ENCODE peak calls at places on chromosome 15, in ten cellular contexts. One of them, this sample, is unnamed.

GRCh38 chr15:76932090-76932966 is 779 bp downstream of the RCN2 start:
- DNase-seq in upper lobe of right lung: no peak
- DNase-seq in psoas muscle: no peak
- DNase-seq in HL-60: peak
- DNase-seq in ascending aorta: no peak
- DNase-seq in uterus: peak
- DNase-seq in fibroblast of lung: peak
- DNase-seq in foreskin fibroblast: no peak
- DNase-seq in cardiac muscle cell: peak
- DNase-seq in hepatocyte: no peak
- DNase-seq in this sample: peak

GRCh38 chr15:70361891-70362290 is 264.2 kb upstream of the TLE3 start:
- DNase-seq in ascending aorta: peak
- DNase-seq in fibroblast of lung: no peak
- DNase-seq in foreskin fibroblast: no peak
- DNase-seq in uterus: no peak
- DNase-seq in hepatocyte: no peak
- DNase-seq in cardiac muscle cell: no peak
- DNase-seq in upper lobe of right lung: peak
- DNase-seq in HL-60: no peak
- DNase-seq in psoas muscle: no peak
- DNase-seq in this sample: no peak

GRCh38 chr15:59224474-59224873 is 17.8 kb downstream of the LDHAL6B start:
- DNase-seq in foreskin fibroblast: no peak
- DNase-seq in cardiac muscle cell: peak
- DNase-seq in ascending aorta: no peak
- DNase-seq in uterus: no peak
- DNase-seq in fibroblast of lung: no peak
- DNase-seq in hepatocyte: peak
- DNase-seq in psoas muscle: peak
- DNase-seq in HL-60: no peak
- DNase-seq in upper lobe of right lung: no peak
- DNase-seq in this sample: no peak

GRCh38 chr15:50261979-50262378 is 3.5 kb downstream of the HDC start:
- DNase-seq in uterus: no peak
- DNase-seq in ascending aorta: no peak
- DNase-seq in HL-60: no peak
- DNase-seq in upper lobe of right lung: no peak
- DNase-seq in hepatocyte: no peak
- DNase-seq in foreskin fibroblast: no peak
- DNase-seq in psoas muscle: no peak
- DNase-seq in cardiac muscle cell: no peak
- DNase-seq in fibroblast of lung: no peak
- DNase-seq in this sample: no peak

GRCh38 chr15:79378394-79379158 is 53.6 kb upstream of the MINAR1 start:
- DNase-seq in foreskin fibroblast: peak
- DNase-seq in psoas muscle: no peak
- DNase-seq in fibroblast of lung: peak
- DNase-seq in HL-60: no peak
- DNase-seq in uterus: no peak
- DNase-seq in upper lobe of right lung: no peak
- DNase-seq in cardiac muscle cell: no peak
- DNase-seq in hepatocyte: no peak
- DNase-seq in ascending aorta: no peak
- DNase-seq in this sample: no peak

GRCh38 chr15:98523912-98524255 is 124.5 kb upstream of the IGF1R start:
- DNase-seq in psoas muscle: no peak
- DNase-seq in hepatocyte: no peak
- DNase-seq in fibroblast of lung: no peak
- DNase-seq in cardiac muscle cell: no peak
- DNase-seq in HL-60: no peak
- DNase-seq in foreskin fibroblast: no peak
- DNase-seq in ascending aorta: no peak
- DNase-seq in uterus: no peak
- DNase-seq in upper lobe of right lung: no peak
- DNase-seq in this sample: no peak

GRCh38 chr15:92391640-92392039 is 2.0 kb upstream of the ST8SIA2 start:
- DNase-seq in psoas muscle: no peak
- DNase-seq in ascending aorta: no peak
- DNase-seq in upper lobe of right lung: no peak
- DNase-seq in uterus: no peak
- DNase-seq in hepatocyte: peak
- DNase-seq in HL-60: no peak
- DNase-seq in fibroblast of lung: peak
- DNase-seq in foreskin fibroblast: no peak
- DNase-seq in cardiac muscle cell: peak
- DNase-seq in this sample: peak

GRCh38 chr15:42001236-42001635 is 19.6 kb downstream of the PLA2G4E start:
- DNase-seq in upper lobe of right lung: no peak
- DNase-seq in ascending aorta: no peak
- DNase-seq in uterus: no peak
- DNase-seq in cardiac muscle cell: no peak
- DNase-seq in hepatocyte: no peak
- DNase-seq in psoas muscle: no peak
- DNase-seq in fibroblast of lung: no peak
- DNase-seq in HL-60: no peak
- DNase-seq in foreskin fibroblast: no peak
- DNase-seq in this sample: no peak

GRCh38 chr15:22903427-22903826 is 65.0 kb downstream of the NIPA2 start:
- DNase-seq in fibroblast of lung: no peak
- DNase-seq in psoas muscle: no peak
- DNase-seq in uterus: no peak
- DNase-seq in hepatocyte: no peak
- DNase-seq in cardiac muscle cell: no peak
- DNase-seq in HL-60: no peak
- DNase-seq in upper lobe of right lung: no peak
- DNase-seq in ascending aorta: no peak
- DNase-seq in foreskin fibroblast: no peak
- DNase-seq in this sample: no peak

GRCh38 chr15:90449206-90449735 is 61.2 kb downstream of the IQGAP1 start:
- DNase-seq in foreskin fibroblast: peak
- DNase-seq in uterus: no peak
- DNase-seq in cardiac muscle cell: no peak
- DNase-seq in psoas muscle: no peak
- DNase-seq in HL-60: no peak
- DNase-seq in ascending aorta: no peak
- DNase-seq in upper lobe of right lung: no peak
- DNase-seq in hepatocyte: no peak
- DNase-seq in fibroblast of lung: no peak
- DNase-seq in this sample: peak

GRCh38 chr15:44719293-44719999 is 8.1 kb downstream of the B2M start:
- DNase-seq in cardiac muscle cell: no peak
- DNase-seq in upper lobe of right lung: no peak
- DNase-seq in fibroblast of lung: peak
- DNase-seq in psoas muscle: no peak
- DNase-seq in foreskin fibroblast: peak
- DNase-seq in uterus: no peak
- DNase-seq in ascending aorta: no peak
- DNase-seq in hepatocyte: no peak
- DNase-seq in HL-60: peak
- DNase-seq in this sample: peak

GRCh38 chr15:66763186-66764066 is 61.4 kb downstream of the SMAD6 start:
- DNase-seq in foreskin fibroblast: no peak
- DNase-seq in upper lobe of right lung: peak
- DNase-seq in ascending aorta: peak
- DNase-seq in HL-60: no peak
- DNase-seq in psoas muscle: peak
- DNase-seq in hepatocyte: peak
- DNase-seq in fibroblast of lung: no peak
- DNase-seq in uterus: peak
- DNase-seq in cardiac muscle cell: peak
- DNase-seq in this sample: no peak

GRCh38 chr15:63380828-63381282 is 791 bp downstream of the CA12 start:
- DNase-seq in psoas muscle: no peak
- DNase-seq in HL-60: no peak
- DNase-seq in ascending aorta: no peak
- DNase-seq in uterus: no peak
- DNase-seq in cardiac muscle cell: no peak
- DNase-seq in foreskin fibroblast: no peak
- DNase-seq in hepatocyte: no peak
- DNase-seq in fibroblast of lung: peak
- DNase-seq in upper lobe of right lung: no peak
- DNase-seq in this sample: no peak

GRCh38 chr15:80609512-80609946 is 85.6 kb upstream of the ABHD17C start:
- DNase-seq in uterus: no peak
- DNase-seq in fibroblast of lung: peak
- DNase-seq in cardiac muscle cell: peak
- DNase-seq in ascending aorta: no peak
- DNase-seq in psoas muscle: no peak
- DNase-seq in HL-60: no peak
- DNase-seq in foreskin fibroblast: no peak
- DNase-seq in upper lobe of right lung: no peak
- DNase-seq in hepatocyte: no peak
- DNase-seq in this sample: no peak

GRCh38 chr15:46365612-46366011 is 730.8 kb downstream of the SQOR start:
- DNase-seq in ascending aorta: peak
- DNase-seq in HL-60: no peak
- DNase-seq in hepatocyte: no peak
- DNase-seq in fibroblast of lung: peak
- DNase-seq in upper lobe of right lung: no peak
- DNase-seq in psoas muscle: no peak
- DNase-seq in uterus: no peak
- DNase-seq in cardiac muscle cell: peak
- DNase-seq in foreskin fibroblast: peak
- DNase-seq in this sample: peak

GRCh38 chr15:92809880-92810361 is 90.2 kb upstream of the CHD2 start:
- DNase-seq in fibroblast of lung: peak
- DNase-seq in ascending aorta: peak
- DNase-seq in hepatocyte: peak
- DNase-seq in psoas muscle: no peak
- DNase-seq in HL-60: peak
- DNase-seq in upper lobe of right lung: no peak
- DNase-seq in cardiac muscle cell: peak
- DNase-seq in uterus: peak
- DNase-seq in foreskin fibroblast: no peak
- DNase-seq in this sample: peak

GRCh38 chr15:53351373-53351772 is 408.1 kb downstream of the WDR72 start:
- DNase-seq in HL-60: no peak
- DNase-seq in fibroblast of lung: no peak
- DNase-seq in uterus: no peak
- DNase-seq in cardiac muscle cell: no peak
- DNase-seq in foreskin fibroblast: no peak
- DNase-seq in ascending aorta: no peak
- DNase-seq in upper lobe of right lung: no peak
- DNase-seq in hepatocyte: no peak
- DNase-seq in psoas muscle: no peak
- DNase-seq in this sample: no peak
- TF ChIP-seq CTCF in HL-60: no peak
- TF ChIP-seq CTCF in fibroblast of lung: no peak
- TF ChIP-seq CTCF in uterus: no peak
- TF ChIP-seq CTCF in cardiac muscle cell: no peak
- TF ChIP-seq CTCF in foreskin fibroblast: no peak
- TF ChIP-seq CTCF in ascending aorta: no peak
- TF ChIP-seq CTCF in upper lobe of right lung: no peak
- TF ChIP-seq CTCF in hepatocyte: no peak
- TF ChIP-seq CTCF in psoas muscle: no peak
- TF ChIP-seq CTCF in this sample: no peak

DNA sequence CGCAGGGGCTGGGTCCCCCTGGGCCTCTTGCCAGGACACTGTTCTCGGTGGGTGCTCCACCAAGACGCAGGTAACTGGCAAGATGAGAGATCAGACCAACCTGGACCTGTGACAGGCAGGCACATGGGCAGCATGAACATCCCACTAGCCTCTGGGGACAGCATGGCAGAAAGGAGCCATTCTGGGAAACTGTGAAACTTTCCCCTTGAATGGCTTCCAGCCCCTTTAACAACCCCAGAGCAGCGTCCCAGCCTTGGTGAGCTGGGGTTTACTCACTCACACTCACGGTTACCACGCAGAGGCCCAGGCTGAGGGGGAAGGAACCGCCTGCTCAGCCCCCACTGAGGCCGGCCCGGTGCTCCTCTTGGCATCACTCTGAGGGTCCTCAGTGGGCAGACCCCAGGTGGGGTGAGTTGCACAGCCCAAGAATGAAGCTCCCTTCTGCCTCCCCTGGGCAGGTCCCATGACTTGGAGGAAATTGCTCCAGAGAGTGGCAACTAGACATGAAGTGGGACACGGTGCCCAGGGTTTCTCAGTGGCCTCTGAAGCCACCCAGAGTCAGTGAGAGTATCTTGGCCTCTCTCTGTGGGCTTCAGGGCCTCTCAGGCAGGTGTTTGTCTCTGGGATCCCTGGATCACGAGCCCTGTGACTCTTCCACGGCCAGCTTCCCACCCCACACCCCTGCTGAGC is 15.2 kb upstream of the SRP14 start:
- DNase-seq in psoas muscle: no peak
- DNase-seq in HL-60: peak
- DNase-seq in uterus: no peak
- DNase-seq in ascending aorta: peak
- DNase-seq in hepatocyte: no peak
- DNase-seq in upper lobe of right lung: no peak
- DNase-seq in fibroblast of lung: no peak
- DNase-seq in cardiac muscle cell: no peak
- DNase-seq in foreskin fibroblast: no peak
- DNase-seq in this sample: peak
- H3K4me3 ChIP-seq in psoas muscle: no peak
- H3K4me3 ChIP-seq in HL-60: no peak
- H3K4me3 ChIP-seq in uterus: no peak
- H3K4me3 ChIP-seq in ascending aorta: no peak
- H3K4me3 ChIP-seq in hepatocyte: no peak
- H3K4me3 ChIP-seq in upper lobe of right lung: no peak
- H3K4me3 ChIP-seq in fibroblast of lung: no peak
- H3K4me3 ChIP-seq in cardiac muscle cell: no peak
- H3K4me3 ChIP-seq in foreskin fibroblast: no peak
- H3K4me3 ChIP-seq in this sample: no peak

DNA sequence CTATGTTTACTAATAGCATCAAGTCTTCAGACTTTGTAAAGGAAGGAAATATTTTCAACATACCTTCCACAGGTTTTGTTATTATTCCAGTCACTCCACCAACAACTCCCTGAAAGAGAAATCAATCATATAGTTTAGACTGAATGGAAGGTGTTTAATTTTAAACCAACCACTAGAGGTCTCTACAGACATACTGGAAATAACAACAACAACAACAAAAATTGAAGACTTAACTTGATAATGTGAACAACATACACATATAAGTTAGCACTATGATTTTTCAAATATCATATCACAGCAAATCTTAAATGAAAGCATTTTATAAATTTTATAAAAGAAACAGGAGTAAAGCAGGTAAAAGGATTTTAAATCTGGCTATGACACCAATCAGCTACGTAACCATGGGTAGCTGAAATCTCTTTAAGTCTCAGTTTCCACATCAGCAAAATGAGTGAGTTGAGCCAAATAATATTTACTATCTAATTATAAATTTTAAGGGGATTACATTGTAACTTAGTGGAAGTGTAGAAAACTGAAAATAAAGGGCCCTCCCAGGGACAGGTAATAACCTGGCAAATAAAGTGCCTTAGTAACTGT is 188.2 kb downstream of the VPS13C start:
- DNase-seq in uterus: no peak
- DNase-seq in hepatocyte: peak
- DNase-seq in psoas muscle: no peak
- DNase-seq in upper lobe of right lung: no peak
- DNase-seq in HL-60: no peak
- DNase-seq in ascending aorta: no peak
- DNase-seq in fibroblast of lung: peak
- DNase-seq in foreskin fibroblast: peak
- DNase-seq in cardiac muscle cell: peak
- DNase-seq in this sample: peak
- TF ChIP-seq CTCF in uterus: peak
- TF ChIP-seq CTCF in hepatocyte: peak
- TF ChIP-seq CTCF in psoas muscle: peak
- TF ChIP-seq CTCF in upper lobe of right lung: peak
- TF ChIP-seq CTCF in HL-60: peak
- TF ChIP-seq CTCF in ascending aorta: peak
- TF ChIP-seq CTCF in fibroblast of lung: no peak
- TF ChIP-seq CTCF in foreskin fibroblast: peak
- TF ChIP-seq CTCF in cardiac muscle cell: peak
- TF ChIP-seq CTCF in this sample: peak

GRCh38 chr15:33293619-33294309 is 17.0 kb upstream of the RYR3 start:
- DNase-seq in cardiac muscle cell: peak
- DNase-seq in ascending aorta: peak
- DNase-seq in HL-60: no peak
- DNase-seq in foreskin fibroblast: no peak
- DNase-seq in psoas muscle: no peak
- DNase-seq in hepatocyte: no peak
- DNase-seq in upper lobe of right lung: no peak
- DNase-seq in fibroblast of lung: peak
- DNase-seq in uterus: no peak
- DNase-seq in this sample: peak
- H3K4me3 ChIP-seq in cardiac muscle cell: no peak
- H3K4me3 ChIP-seq in ascending aorta: peak
- H3K4me3 ChIP-seq in HL-60: no peak
- H3K4me3 ChIP-seq in foreskin fibroblast: no peak
- H3K4me3 ChIP-seq in psoas muscle: peak
- H3K4me3 ChIP-seq in hepatocyte: no peak
- H3K4me3 ChIP-seq in upper lobe of right lung: no peak
- H3K4me3 ChIP-seq in fibroblast of lung: no peak
- H3K4me3 ChIP-seq in uterus: no peak
- H3K4me3 ChIP-seq in this sample: no peak